ENCODE peak calls at places on chromosomes 3 and 15, in ten cellular contexts. D, O, L, I, H, Y, F, T, B and K are unnamed samples.

GRCh38 chr15:71103102-71103676 is 12.1 kb upstream of the THSD4 start:
- DNase-seq in Y (no peak), T (peak; percentile 69), H (no peak), O (no peak), I (no peak), D (peak; percentile 80), L (no peak), B (no peak), F (no peak), K (no peak)

GRCh38 chr3:60010778-60011177 is 961.0 kb upstream of the CFAP20DC start:
- DNase-seq in D (no peak), T (no peak), I (peak; percentile 39), B (no peak), F (peak; percentile 85), L (no peak), O (no peak), H (peak; percentile 37), Y (peak; percentile 72), K (no peak)

GRCh38 chr3:71725279-71725991 is at the start of gene EIF4E3:
- DNase-seq in Y (peak; percentile 39), T (no peak), O (no peak), I (peak; percentile 73), L (no peak), F (peak; percentile 54), H (peak; percentile 12), B (peak; percentile 85), D (no peak), K (no peak)

GRCh38 chr3:45491344-45491743 is 103.0 kb downstream of the LARS2 start:
- DNase-seq in O (no peak), T (no peak), H (no peak), D (no peak), F (no peak), L (no peak), Y (no peak), I (no peak), B (no peak), K (no peak)

GRCh38 chr3:142577701-142578308 is 728 bp downstream of the ATR start:
- DNase-seq in B (no peak), H (no peak), T (peak; percentile 52), F (no peak), Y (no peak), L (no peak), I (no peak), O (no peak), D (no peak), K (no peak)

GRCh38 chr3:197750863-197751737 is 1.4 kb downstream of the FYTTD1 start:
- DNase-seq in F (peak; percentile 59), T (peak; percentile 60), B (peak; percentile 45), Y (peak; percentile 47), H (no peak), O (no peak), D (peak; percentile 62), I (no peak), L (peak; percentile 10), K (no peak)

GRCh38 chr3:130971208-130971607 is 55.4 kb downstream of the ASTE1 start:
- DNase-seq in B (no peak), Y (no peak), O (no peak), H (no peak), T (peak; percentile 41), F (no peak), L (no peak), I (no peak), D (no peak), K (no peak)

GRCh38 chr3:354433-354832 is 157.9 kb downstream of the CHL1 start:
- DNase-seq in Y (peak; percentile 13), D (peak; percentile 37), I (peak; percentile 31), L (no peak), O (no peak), B (peak; percentile 68), F (no peak), H (no peak), T (peak; percentile 56), K (no peak)

GRCh38 chr3:125374501-125374995 is 577 bp downstream of the ZNF148 start:
- DNase-seq in B (peak; percentile 74), Y (peak; percentile 38), L (peak; percentile 27), O (no peak), T (peak; percentile 47), H (no peak), I (peak; percentile 60), D (peak; percentile 47), F (peak; percentile 60), K (no peak)

GRCh38 chr3:49805367-49805782 is 2.3 kb downstream of the INKA1 start:
- DNase-seq in L (no peak), F (no peak), H (no peak), I (no peak), D (peak; percentile 95), T (peak; percentile 96), B (peak; percentile 12), O (no peak), Y (no peak), K (no peak)

GRCh38 chr15:72782993-72783562 is 480 bp downstream of the ADPGK start:
- DNase-seq in D (peak; percentile 29), T (peak; percentile 43), L (no peak), Y (peak; percentile 52), O (no peak), B (no peak), F (peak; percentile 62), I (peak; percentile 66), H (no peak), K (no peak)

GRCh38 chr15:31477851-31478250 is 151.2 kb downstream of the KLF13 start:
- DNase-seq in B (no peak), Y (no peak), H (no peak), O (no peak), T (no peak), D (no peak), L (no peak), I (no peak), F (peak; percentile 33), K (no peak)

GRCh38 chr3:32132121-32132520 is 25.7 kb downstream of the GPD1L start:
- DNase-seq in B (no peak), O (no peak), T (no peak), H (no peak), I (no peak), Y (no peak), F (no peak), L (no peak), D (no peak), K (no peak)

GRCh38 chr3:49842843-49843242 is 13.5 kb downstream of the TRAIP start:
- DNase-seq in B (no peak), O (no peak), D (no peak), T (no peak), L (no peak), I (no peak), H (no peak), F (no peak), Y (no peak), K (no peak)

GRCh38 chr15:43518073-43518761 is 809 bp downstream of the MAP1A start:
- DNase-seq in H (no peak), Y (no peak), O (no peak), D (peak; percentile 40), I (no peak), T (peak; percentile 25), F (no peak), B (peak; percentile 69), L (no peak), K (no peak)

GRCh38 chr3:9769426-9770275 is at the start of gene CAMK1:
- DNase-seq in Y (peak; percentile 67), O (no peak), H (peak; percentile 8), T (peak; percentile 52), F (peak; percentile 78), L (peak; percentile 52), I (peak; percentile 80), B (peak; percentile 80), D (peak; percentile 50), K (no peak)

GRCh38 chr3:167772992-167773391 is 37.5 kb downstream of the SERPINI1 start:
- DNase-seq in B (no peak), D (no peak), I (no peak), O (no peak), Y (no peak), H (no peak), T (no peak), L (no peak), F (no peak), K (no peak)

GRCh38 chr3:16060358-16060852 is 114.1 kb upstream of the GALNT15 start:
- DNase-seq in Y (no peak), I (no peak), B (no peak), H (no peak), O (no peak), L (no peak), F (no peak), D (peak; percentile 100), T (peak; percentile 100), K (peak; percentile 94)